ENCODE peak calls at places on chromosome 16, in five cellular contexts. H, R, F, L and X are unnamed samples.
A peak's percentile ranks its signal among the peaks of the same experiment; 100 is the strongest.

GRCh38 chr16:88434353-88434690 is 18.8 kb upstream of the ZFPM1 start:
- DNase-seq in H (no peak), R (no peak), F (no peak), L (no peak), X (no peak)

GRCh38 chr16:1643521-1643920 is 31.4 kb downstream of the CRAMP1 start:
- DNase-seq in R (no peak), H (no peak), F (no peak), L (peak; percentile 40), X (no peak)

GRCh38 chr16:4936181-4936990 is 562 bp downstream of the PPL start:
- DNase-seq in L (no peak), H (peak; percentile 65), F (no peak), R (peak; percentile 64), X (no peak)

GRCh38 chr16:80802902-80803301 is 1.5 kb downstream of the CDYL2 start:
- DNase-seq in L (no peak), H (no peak), F (no peak), R (no peak), X (no peak)

GRCh38 chr16:56542039-56542438 is 22.2 kb upstream of the BBS2 start:
- DNase-seq in R (no peak), F (no peak), L (no peak), H (no peak), X (no peak)

GRCh38 chr16:59259074-59259963 is 525.2 kb upstream of the GOT2 start:
- DNase-seq in H (no peak), L (no peak), R (no peak), F (peak; percentile 13), X (peak; percentile 1)

GRCh38 chr16:73265124-73265838 is 217.4 kb upstream of the ZFHX3 start:
- DNase-seq in L (no peak), F (no peak), H (peak; percentile 17), R (peak; percentile 10), X (peak; percentile 10)

GRCh38 chr16:85136213-85136704 is 24.0 kb upstream of the CIBAR2 start:
- DNase-seq in F (no peak), H (no peak), L (peak; percentile 72), R (peak; percentile 54), X (no peak)

GRCh38 chr16:31487720-31488629 is 5.1 kb downstream of the SLC5A2 start:
- DNase-seq in R (peak; percentile 58), L (peak; percentile 30), H (no peak), F (peak; percentile 55), X (peak; percentile 70)

GRCh38 chr16:1057252-1057932 is 15.2 kb upstream of the SSTR5 start:
- DNase-seq in F (peak; percentile 83), L (no peak), H (peak; percentile 83), R (no peak), X (peak; percentile 42)

GRCh38 chr16:80058236-80058635 is 457.7 kb upstream of the MAF start:
- DNase-seq in F (no peak), H (no peak), R (no peak), L (peak; percentile 12), X (no peak)

GRCh38 chr16:68539704-68540370 is 746 bp downstream of the ZFP90 start:
- DNase-seq in L (no peak), F (peak; percentile 10), R (peak; percentile 27), H (peak; percentile 22), X (no peak)

GRCh38 chr16:31135535-31136286 is at the start of gene PRSS8:
- DNase-seq in L (no peak), H (peak; percentile 42), R (peak; percentile 75), F (no peak), X (peak; percentile 94)

GRCh38 chr16:58500329-58501241 is 642 bp downstream of the NDRG4 start:
- DNase-seq in L (peak; percentile 47), R (peak; percentile 35), H (no peak), F (no peak), X (no peak)

GRCh38 chr16:75099738-75100615 is 16.6 kb downstream of the LDHD start:
- DNase-seq in L (no peak), H (no peak), R (no peak), F (peak; percentile 51), X (no peak)

GRCh38 chr16:30571444-30572322 is at the start of gene ZNF688:
- DNase-seq in L (peak; percentile 97), H (peak; percentile 98), R (peak; percentile 98), F (peak; percentile 89), X (peak; percentile 94)

GRCh38 chr16:46785076-46785845 is 37.1 kb upstream of the MYLK3 start:
- DNase-seq in R (peak; percentile 86), F (no peak), L (no peak), H (no peak), X (no peak)